ENCODE peak calls at places on chromosomes 4 and X, in six cellular contexts. I is spleen, S is brain microvascular endothelial cell, C is colonic mucosa, A is heart right ventricle, D is astrocyte. F is an unnamed sample.

GRCh38 chr4:10078481-10079233 is 37.9 kb downstream of the WDR1 start:
- DNase-seq in I (no peak), S (no peak), C (no peak), A (no peak), D (no peak), F (no peak)

GRCh38 chr4:112673076-112673475 is 36.1 kb downstream of the LARP7 start:
- DNase-seq in I (no peak), S (no peak), C (no peak), A (no peak), D (no peak), F (no peak)

GRCh38 chrX:23287191-23287764 is 47.4 kb upstream of the PTCHD1 start:
- DNase-seq in I (no peak), S (no peak), C (no peak), A (no peak), D (no peak), F (no peak)

GRCh38 chr4:108519208-108519833 is 101.1 kb upstream of the RPL34 start:
- DNase-seq in I (no peak), S (no peak), C (no peak), A (no peak), D (no peak), F (no peak)

GRCh38 chrX:3939967-3940610 is 226.6 kb upstream of the PRKX start:
- DNase-seq in I (no peak), S (peak), C (no peak), A (no peak), D (no peak), F (no peak)

GRCh38 chrX:45849261-45849660 is 648.6 kb upstream of the DIPK2B start:
- DNase-seq in I (no peak), S (peak), C (no peak), A (peak), D (peak), F (no peak)

GRCh38 chr4:76964769-76965168 is 15.2 kb downstream of the SEPTIN11 start:
- DNase-seq in I (no peak), S (no peak), C (no peak), A (no peak), D (no peak), F (no peak)

GRCh38 chrX:119252716-119253115 is 16.6 kb downstream of the PGRMC1 start:
- DNase-seq in I (no peak), S (no peak), C (no peak), A (no peak), D (no peak), F (no peak)

GRCh38 chrX:45295587-45295986 is 94.9 kb upstream of the DIPK2B start:
- DNase-seq in I (no peak), S (peak), C (peak), A (no peak), D (peak), F (no peak)

GRCh38 chr4:95267081-95267480 is 281.7 kb downstream of the UNC5C start:
- DNase-seq in I (no peak), S (peak), C (no peak), A (no peak), D (peak), F (no peak)

GRCh38 chr4:114005569-114006442 is 26.4 kb upstream of the ARSJ start:
- DNase-seq in I (no peak), S (peak), C (no peak), A (no peak), D (peak), F (no peak)

GRCh38 chr4:139514382-139515059 is 41.5 kb downstream of the SETD7 start:
- DNase-seq in I (no peak), S (no peak), C (no peak), A (no peak), D (no peak), F (no peak)

GRCh38 chrX:113833656-113834055 is 750.2 kb upstream of the HTR2C start:
- DNase-seq in I (no peak), S (no peak), C (no peak), A (no peak), D (no peak), F (no peak)

GRCh38 chr4:175511861-175512260 is 300.2 kb downstream of the GPM6A start:
- DNase-seq in I (no peak), S (no peak), C (no peak), A (no peak), D (no peak), F (no peak)

GRCh38 chr4:94507708-94508107 is 56.0 kb downstream of the PDLIM5 start:
- DNase-seq in I (no peak), S (peak), C (peak), A (no peak), D (peak), F (no peak)

GRCh38 chrX:93259029-93259428 is 414.3 kb downstream of the NAP1L3 start:
- DNase-seq in I (no peak), S (no peak), C (no peak), A (no peak), D (no peak), F (no peak)

GRCh38 chrX:65883556-65883955 is 156.3 kb downstream of the VSIG4 start:
- DNase-seq in I (no peak), S (no peak), C (no peak), A (no peak), D (no peak), F (no peak)

GRCh38 chr4:110249687-110250387 is 51.4 kb upstream of the ELOVL6 start:
- DNase-seq in I (no peak), S (no peak), C (no peak), A (no peak), D (peak), F (no peak)

GRCh38 chrX:123731987-123732678 is 719 bp downstream of the THOC2 start:
- DNase-seq in I (peak), S (no peak), C (peak), A (no peak), D (no peak), F (no peak)

GRCh38 chrX:49291615-49292337 is 11.7 kb upstream of the GAGE10 start:
- DNase-seq in I (peak), S (peak), C (peak), A (peak), D (peak), F (peak)

GRCh38 chrX:7965436-7965835 is 38.2 kb upstream of the PNPLA4 start:
- DNase-seq in I (no peak), S (no peak), C (no peak), A (no peak), D (no peak), F (no peak)

GRCh38 chr4:129093173-129093974 is at the start of gene SCLT1:
- DNase-seq in I (peak), S (peak), C (peak), A (peak), D (peak), F (peak)

GRCh38 chrX:23435575-23435974 is 100.9 kb downstream of the PTCHD1 start:
- DNase-seq in I (no peak), S (no peak), C (no peak), A (no peak), D (no peak), F (no peak)

GRCh38 chr4:153748378-153748777 is 11.4 kb downstream of the RNF175 start:
- DNase-seq in I (no peak), S (peak), C (no peak), A (no peak), D (peak), F (peak)

DNA sequence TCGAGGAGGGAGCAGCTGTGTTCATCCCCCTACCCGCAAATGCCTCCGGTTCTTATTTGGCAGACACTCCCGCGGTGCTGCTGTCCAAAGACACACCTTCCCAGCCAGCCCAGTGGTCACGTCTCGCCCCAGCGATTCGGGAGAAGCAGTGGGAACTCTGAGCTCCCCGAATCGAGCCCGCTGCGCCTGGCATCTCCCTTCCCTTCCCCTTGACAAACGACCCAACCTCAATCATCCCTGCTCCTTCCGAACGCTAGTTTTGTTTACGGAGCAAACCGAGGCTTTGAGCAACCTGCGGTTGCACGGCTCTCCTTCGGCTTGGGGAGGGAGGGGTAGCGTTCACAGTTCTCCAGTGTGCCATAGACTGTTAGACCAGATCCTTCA is 299 bp upstream of the FRMPD4 start:
- DNase-seq in I (no peak), S (no peak), C (no peak), A (no peak), D (no peak), F (no peak)
- H3K4me3 ChIP-seq in I (peak), S (peak), C (no peak), A (peak), D (peak), F (peak)

GRCh38 chr4:65089666-65090065 is 580.6 kb downstream of the EPHA5 start:
- DNase-seq in I (no peak), S (peak), C (no peak), A (no peak), D (peak), F (no peak)
- TF ChIP-seq CTCF in I (no peak), S (peak), C (no peak), A (no peak), D (peak), F (no peak)

GRCh38 chr4:81527115-81527514 is 55.4 kb upstream of the RASGEF1B start:
- DNase-seq in I (no peak), S (no peak), C (no peak), A (peak), D (no peak), F (no peak)

GRCh38 chr4:81522711-81523110 is 51.0 kb upstream of the RASGEF1B start:
- DNase-seq in I (no peak), S (no peak), C (no peak), A (no peak), D (no peak), F (no peak)

GRCh38 chr4:81527709-81528108 is 56.0 kb upstream of the RASGEF1B start:
- DNase-seq in I (no peak), S (no peak), C (no peak), A (no peak), D (no peak), F (no peak)

GRCh38 chr4:81521708-81522107 is 50.0 kb upstream of the RASGEF1B start:
- DNase-seq in I (no peak), S (no peak), C (no peak), A (no peak), D (no peak), F (no peak)

GRCh38 chr4:81523672-81524436 is 52.1 kb upstream of the RASGEF1B start:
- DNase-seq in I (no peak), S (no peak), C (no peak), A (no peak), D (no peak), F (no peak)
- H3K27ac ChIP-seq in I (no peak), S (no peak), C (peak), A (no peak), D (no peak), F (peak)

GRCh38 chr4:48017108-48017527 is 546 bp downstream of the NIPAL1 start:
- DNase-seq in I (peak), S (peak), C (peak), A (peak), D (peak), F (no peak)

GRCh38 chr4:48012819-48013218 is 3.7 kb downstream of the CNGA1 start:
- DNase-seq in I (no peak), S (no peak), C (no peak), A (peak), D (no peak), F (no peak)

GRCh38 chr4:48015678-48016077 is 803 bp downstream of the CNGA1 start:
- DNase-seq in I (no peak), S (no peak), C (no peak), A (no peak), D (no peak), F (no peak)

GRCh38 chr4:48016141-48017107 is at the start of the genes CNGA1 and NIPAL1:
- DNase-seq in I (peak), S (peak), C (peak), A (peak), D (peak), F (peak)

DNA sequence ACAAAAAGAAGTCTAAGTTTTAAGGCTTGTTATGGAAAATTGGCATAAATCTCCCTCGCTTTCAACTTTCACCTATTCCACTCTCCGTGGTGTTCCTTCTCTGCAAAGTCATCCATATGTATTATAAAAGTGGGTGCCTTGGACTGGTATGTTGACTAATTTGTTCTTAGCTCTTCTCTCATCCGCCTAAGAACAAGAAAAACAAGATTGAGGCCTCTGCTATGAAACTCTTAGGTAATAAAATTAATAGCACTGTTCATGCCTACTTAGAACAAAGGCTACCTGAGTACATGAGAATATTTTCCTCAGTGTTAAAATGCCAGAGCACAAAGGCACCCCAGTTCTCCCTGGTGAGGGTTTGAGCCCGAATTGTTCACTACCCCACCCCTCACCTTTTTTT is 1.3 kb downstream of the CNGA1 start:
- DNase-seq in I (no peak), S (no peak), C (no peak), A (no peak), D (no peak), F (no peak)
- H3K4me3 ChIP-seq in I (peak), S (no peak), C (peak), A (no peak), D (no peak), F (no peak)

DNA sequence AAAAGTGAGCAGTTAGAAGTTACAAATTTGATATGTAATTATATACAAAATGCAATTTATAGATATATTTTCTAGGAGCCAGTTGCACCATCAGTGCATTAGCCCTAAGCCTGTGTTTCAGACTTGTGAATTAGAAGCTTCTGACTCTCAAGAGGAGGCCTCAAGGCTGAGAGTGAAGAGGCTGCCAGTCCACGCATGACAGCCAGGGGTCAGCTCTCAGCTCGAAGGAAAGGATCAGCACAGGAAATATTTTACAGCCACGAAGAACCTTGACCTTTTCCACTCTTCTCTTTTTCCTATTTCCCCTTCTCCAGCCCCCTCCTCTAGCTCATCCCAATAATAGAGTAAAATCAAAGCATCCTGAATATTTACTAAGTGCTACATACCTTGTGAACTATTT is 642.4 kb downstream of the TRIML1 start:
- DNase-seq in I (no peak), S (peak), C (no peak), A (no peak), D (no peak), F (no peak)
- TF ChIP-seq CTCF in I (no peak), S (peak), C (no peak), A (no peak), D (no peak), F (peak)

DNA sequence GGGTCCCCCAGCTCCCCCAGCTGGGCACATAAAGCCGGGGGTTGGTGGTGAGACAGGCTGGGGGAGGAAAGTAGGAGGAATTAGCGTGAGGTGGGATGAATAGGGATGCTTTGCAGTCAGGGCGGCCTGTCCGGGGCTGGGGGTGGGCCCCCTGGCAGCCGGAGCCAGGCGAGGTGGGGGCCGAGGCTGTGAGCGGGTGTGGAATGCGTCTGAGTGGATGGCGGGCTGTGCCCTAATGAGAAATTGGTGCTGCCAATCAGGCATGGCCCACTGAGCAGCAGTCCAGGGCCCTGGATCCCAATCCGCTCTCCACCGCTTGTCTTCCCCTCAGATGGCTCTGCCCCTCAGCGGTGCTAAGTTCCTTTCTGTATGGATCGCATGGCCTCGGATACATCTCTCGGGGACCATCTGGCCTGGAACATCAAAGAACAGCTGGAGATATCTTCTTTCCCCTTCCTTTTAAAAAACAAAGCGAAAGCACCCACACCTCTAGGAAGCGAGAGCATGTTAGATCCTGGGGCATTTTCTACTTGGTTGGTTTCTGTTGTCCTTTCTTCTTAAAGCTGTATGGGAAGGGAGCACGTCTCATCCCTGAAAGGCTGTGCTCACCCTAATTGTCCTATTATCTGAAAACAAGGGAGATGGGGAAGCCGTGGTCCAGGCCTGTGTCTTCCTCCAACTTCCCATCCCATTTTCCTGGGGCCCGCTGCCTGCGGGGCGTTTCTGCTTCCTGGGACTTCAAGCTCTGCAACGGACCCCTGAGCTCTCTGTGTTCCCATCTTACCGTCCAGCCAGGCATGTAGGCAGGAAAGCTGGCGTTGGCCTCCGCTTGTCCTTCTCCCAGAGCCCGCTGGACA is 106.9 kb downstream of the SORCS2 start:
- DNase-seq in I (no peak), S (no peak), C (no peak), A (no peak), D (no peak), F (no peak)
- H3K27ac ChIP-seq in I (no peak), S (no peak), C (no peak), A (no peak), D (no peak), F (no peak)

GRCh38 chr4:89839558-89839957 is 2.6 kb upstream of the SNCA start:
- DNase-seq in I (no peak), S (no peak), C (no peak), A (no peak), D (no peak), F (no peak)

GRCh38 chr4:89838005-89838404 is 1.0 kb upstream of the SNCA start:
- DNase-seq in I (no peak), S (no peak), C (no peak), A (no peak), D (no peak), F (no peak)

GRCh38 chr4:89836031-89836777 is 757 bp downstream of the SNCA start:
- DNase-seq in I (no peak), S (no peak), C (no peak), A (no peak), D (no peak), F (peak)

GRCh38 chr4:89836897-89837384 is at the start of gene SNCA:
- DNase-seq in I (peak), S (peak), C (peak), A (peak), D (peak), F (peak)

DNA sequence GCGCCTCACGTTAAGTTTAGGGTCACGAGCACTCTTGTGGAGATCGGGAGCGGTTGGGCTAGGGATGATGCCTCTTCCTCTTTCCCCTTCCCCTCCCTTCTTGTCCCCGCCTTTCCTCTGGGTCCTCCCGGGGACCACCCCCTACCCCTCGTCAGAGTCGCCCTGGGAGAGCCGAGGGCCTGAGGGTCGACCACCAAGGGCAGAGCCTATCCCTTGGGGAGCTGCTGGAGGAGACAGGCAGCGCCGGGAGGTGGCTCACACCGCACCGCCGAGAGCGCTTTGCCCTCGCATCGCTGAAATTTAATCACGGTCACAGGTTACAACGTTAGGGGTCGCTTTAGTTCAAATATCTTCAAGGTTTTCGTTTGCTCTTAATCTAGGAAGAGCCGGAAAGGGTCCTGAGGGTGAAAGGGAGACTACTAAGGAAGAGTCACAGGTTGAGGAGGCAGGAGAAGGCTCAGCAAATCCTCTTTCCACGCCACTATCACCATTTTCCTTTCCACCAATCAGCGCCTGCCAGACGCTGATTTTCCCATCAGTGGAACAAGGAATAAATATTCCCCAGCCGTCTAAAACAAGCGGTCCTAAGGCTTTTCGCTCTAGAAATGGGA is 529 bp upstream of the SNCA start:
- DNase-seq in I (peak), S (peak), C (peak), A (no peak), D (peak), F (peak)
- H3K4me3 ChIP-seq in I (peak), S (peak), C (peak), A (peak), D (peak), F (peak)

DNA sequence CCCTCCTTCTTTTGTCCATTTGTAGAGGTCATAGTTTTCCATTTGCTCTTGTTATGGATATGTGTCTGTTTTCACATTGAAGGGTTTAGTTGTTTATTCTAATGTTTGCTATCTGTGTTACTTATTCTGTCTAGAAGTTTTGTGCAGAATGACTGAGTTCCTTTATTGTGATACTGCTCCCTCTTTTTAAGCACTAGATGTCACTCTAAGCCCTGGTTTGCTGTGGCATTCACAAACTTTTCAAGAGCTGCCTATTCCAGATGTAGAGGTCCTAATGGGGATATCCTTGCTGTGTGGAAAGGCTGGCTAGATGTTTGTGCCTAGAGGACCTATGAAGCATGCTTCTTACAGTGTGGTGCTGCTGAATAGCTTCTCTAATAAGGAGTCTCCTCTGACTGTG is 338.6 kb downstream of the SPIN4 start:
- DNase-seq in I (no peak), S (no peak), C (no peak), A (no peak), D (no peak), F (no peak)
- TF ChIP-seq CTCF in I (no peak), S (no peak), C (no peak), A (no peak), D (no peak), F (no peak)

F was measured in dorsolateral prefrontal cortex.